ENCODE peak calls at places on chromosomes 4 and X, in four cellular contexts. H is gastrocnemius medialis, D is IMR-90, K is ovary. R is an unnamed sample.

GRCh38 chr4:84957509-84958420 is 8.7 kb downstream of the WDFY3 start:
- DNase-seq in H (no peak), D (no peak), K (no peak), R (no peak)

GRCh38 chr4:129342820-129343219 is 246.9 kb downstream of the C4orf33 start:
- DNase-seq in H (no peak), D (peak; percentile 67), K (no peak), R (no peak)

GRCh38 chrX:131830400-131831184 is 192.5 kb upstream of the STK26 start:
- DNase-seq in H (peak; percentile 32), D (peak; percentile 69), K (peak; percentile 71), R (peak; percentile 80)

GRCh38 chr4:140004580-140005314 is 149.2 kb downstream of the MAML3 start:
- DNase-seq in H (peak; percentile 66), D (peak; percentile 51), K (peak; percentile 64), R (peak; percentile 57)

GRCh38 chrX:118694628-118695027 is 32.8 kb upstream of the IL13RA1 start:
- DNase-seq in H (no peak), D (no peak), K (no peak), R (no peak)

GRCh38 chrX:46647251-46647650 is 73.7 kb downstream of the CHST7 start:
- DNase-seq in H (no peak), D (no peak), K (no peak), R (no peak)

GRCh38 chr4:61273237-61273636 is 73.1 kb downstream of the ADGRL3 start:
- DNase-seq in H (no peak), D (peak; percentile 1), K (no peak), R (no peak)

GRCh38 chrX:134764202-134764785 is 106.0 kb upstream of the PLAC1 start:
- DNase-seq in H (no peak), D (no peak), K (no peak), R (no peak)

GRCh38 chr4:48653217-48654014 is 126.7 kb downstream of the FRYL start:
- DNase-seq in H (peak; percentile 33), D (peak; percentile 79), K (peak; percentile 47), R (no peak)

GRCh38 chr4:156006192-156006591 is 52.5 kb upstream of the CTSO start:
- DNase-seq in H (no peak), D (no peak), K (no peak), R (no peak)

GRCh38 chr4:53767503-53767902 is 176.2 kb upstream of the LNX1 start:
- DNase-seq in H (no peak), D (no peak), K (no peak), R (no peak)

GRCh38 chrX:144327515-144327914 is 443.6 kb downstream of the UBE2NL start:
- DNase-seq in H (no peak), D (no peak), K (no peak), R (no peak)

GRCh38 chr4:168361365-168362024 is 42.9 kb upstream of the DDX60 start:
- DNase-seq in H (no peak), D (no peak), K (no peak), R (no peak)

GRCh38 chrX:100658936-100659335 is 14.9 kb downstream of the SRPX2 start:
- DNase-seq in H (no peak), D (no peak), K (no peak), R (no peak)

GRCh38 chr4:109947918-109948317 is 35.2 kb downstream of the EGF start:
- DNase-seq in H (no peak), D (no peak), K (no peak), R (no peak)

GRCh38 chrX:132199941-132200340 is 19.3 kb downstream of the RAP2C start:
- DNase-seq in H (no peak), D (no peak), K (no peak), R (no peak)

GRCh38 chr4:27129871-27130277 is 269.2 kb downstream of the STIM2 start:
- DNase-seq in H (peak; percentile 16), D (no peak), K (no peak), R (no peak)

GRCh38 chr4:6720202-6720699 is 4.3 kb downstream of the BLOC1S4 start:
- DNase-seq in H (peak; percentile 72), D (peak; percentile 65), K (peak; percentile 89), R (peak; percentile 81)

GRCh38 chr4:150801833-150802232 is 213.3 kb downstream of the LRBA start:
- DNase-seq in H (no peak), D (no peak), K (no peak), R (no peak)

GRCh38 chr4:174283507-174284180 is at the start of the genes CEP44 and FBXO8:
- DNase-seq in H (peak; percentile 60), D (peak; percentile 78), K (peak; percentile 72), R (peak; percentile 61)

GRCh38 chrX:71178908-71179307 is 34.3 kb downstream of the NLGN3 start:
- DNase-seq in H (peak; percentile 39), D (peak; percentile 69), K (peak; percentile 47), R (peak; percentile 64)

GRCh38 chrX:120474085-120474484 is 5.0 kb upstream of the LAMP2 start:
- DNase-seq in H (no peak), D (no peak), K (no peak), R (no peak)
- H3K4me3 ChIP-seq in H (no peak overlapping the region), D (no peak overlapping the region), K (no peak overlapping the region), R (no peak overlapping the region)

GRCh38 chr4:81565137-81565870 is 93.6 kb upstream of the RASGEF1B start:
- DNase-seq in H (peak; percentile 62), D (no peak), K (peak; percentile 39), R (peak; percentile 55)
- TF ChIP-seq POLR2A in H (no peak), D (no peak), K (no peak), R (no peak)

GRCh38 chrX:105821471-105822081 is 763 bp upstream of the NRK start:
- DNase-seq in H (no peak), D (peak; percentile 45), K (peak; percentile 21), R (no peak)
- H3K4me3 ChIP-seq in H (peak overlapping the region; percentile 37), D (peak overlapping the region; percentile 25), K (peak overlapping the region; percentile 43), R (peak overlapping the region; percentile 38)

GRCh38 chrX:113892891-113893290 is 691.0 kb upstream of the HTR2C start:
- DNase-seq in H (no peak), D (no peak), K (no peak), R (no peak)

GRCh38 chrX:113892401-113892800 is 691.5 kb upstream of the HTR2C start:
- DNase-seq in H (no peak), D (no peak), K (no peak), R (no peak)
- TF ChIP-seq POLR2A in H (no peak), D (no peak), K (no peak), R (no peak)

DNA sequence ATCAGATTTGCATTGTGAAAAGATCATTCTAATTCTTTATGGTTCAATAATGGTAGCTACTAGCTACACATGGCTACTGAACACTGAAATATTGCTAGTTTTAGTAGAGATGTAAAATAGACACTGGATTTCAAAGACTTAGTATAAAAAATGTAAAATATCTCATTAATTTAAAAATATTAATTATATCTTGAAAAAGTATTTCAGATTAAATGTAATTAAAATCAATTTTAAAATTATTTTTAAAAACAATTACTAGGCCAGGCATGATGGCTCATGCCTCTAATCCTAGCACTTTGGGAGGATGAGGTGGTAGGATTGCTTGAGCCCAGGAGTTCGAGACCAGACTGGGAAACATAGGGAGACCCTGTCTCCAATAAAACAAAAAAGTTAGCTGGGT is 20.4 kb upstream of the TLR2 start:
- DNase-seq in H (no peak), D (no peak), K (no peak), R (no peak)
- H3K4me3 ChIP-seq in H (no peak overlapping the region), D (no peak overlapping the region), K (no peak overlapping the region), R (no peak overlapping the region)